ENCODE peak calls at places on chromosome 1, in ten cellular contexts. M, L, Z, P, W, Q, Y, S, R and X are unnamed samples.

GRCh38 chr1:84712288-84712874 is 22.1 kb upstream of the SSX2IP start:
- DNase-seq in M (peak), L (no peak), Y (no peak), S (no peak), Q (no peak), P (no peak), Z (no peak), R (no peak), W (no peak), X (no peak)

GRCh38 chr1:241902376-241903067 is 54.5 kb downstream of the EXO1 start:
- DNase-seq in S (no peak), Y (no peak), P (no peak), W (no peak), Q (no peak), R (no peak), Z (no peak), L (no peak), M (peak), X (no peak)

GRCh38 chr1:4177425-4178150 is 277.5 kb upstream of the C1orf174 start:
- DNase-seq in L (no peak), M (no peak), Y (no peak), S (no peak), R (no peak), W (no peak), Q (no peak), P (no peak), Z (no peak), X (no peak)

GRCh38 chr1:203534526-203534925 is 40.6 kb downstream of the OPTC start:
- DNase-seq in S (peak), R (no peak), L (peak), W (no peak), P (peak), Q (no peak), Y (no peak), M (peak), Z (no peak), X (peak)

GRCh38 chr1:209689484-209689883 is 14.3 kb downstream of the G0S2 start:
- DNase-seq in W (no peak), P (no peak), Z (no peak), L (no peak), Q (no peak), R (no peak), Y (no peak), M (peak), S (no peak), X (peak)

GRCh38 chr1:171834831-171835230 is 6.5 kb upstream of the DNM3 start:
- DNase-seq in R (no peak), M (no peak), L (no peak), W (no peak), Q (no peak), S (no peak), Z (no peak), Y (no peak), P (no peak), X (no peak)

GRCh38 chr1:188615321-188615720 is 1786.6 kb downstream of the PLA2G4A start:
- DNase-seq in S (no peak), M (no peak), L (no peak), Q (no peak), Y (no peak), Z (no peak), P (no peak), W (no peak), R (no peak), X (no peak)

GRCh38 chr1:116881879-116882520 is 27.7 kb upstream of the PTGFRN start:
- DNase-seq in Y (no peak), M (peak), Q (no peak), R (no peak), Z (no peak), L (peak), P (no peak), S (peak), W (no peak), X (no peak)

GRCh38 chr1:15323989-15324866 is 77.2 kb downstream of the FHAD1 start:
- DNase-seq in Q (no peak), Y (no peak), Z (no peak), R (no peak), P (peak), M (no peak), L (no peak), S (no peak), W (no peak), X (no peak)

GRCh38 chr1:226948996-226949395 is 8.9 kb downstream of the COQ8A start:
- DNase-seq in Z (no peak), Q (no peak), Y (no peak), L (no peak), R (no peak), W (no peak), S (no peak), P (no peak), M (no peak), X (no peak)

GRCh38 chr1:229554886-229555621 is 3.5 kb downstream of the ABCB10 start:
- DNase-seq in Z (no peak), L (no peak), M (no peak), S (no peak), R (peak), Y (no peak), W (no peak), Q (no peak), P (no peak), X (no peak)